ENCODE peak calls at places on chromosomes 13 and 19, in seven cellular contexts. K, V, N, T, U, Q and A are unnamed samples.

GRCh38 chr19:34996978-34997640 is 3.0 kb upstream of the GRAMD1A start:
- DNase-seq in K (peak), V (no peak), N (no peak), T (peak), U (no peak), Q (no peak), A (no peak)

GRCh38 chr13:97753942-97754670 is 199.4 kb upstream of the IPO5 start:
- DNase-seq in K (no peak), V (no peak), N (no peak), T (no peak), U (no peak), Q (no peak), A (no peak)

GRCh38 chr13:43072394-43072793 is 49.0 kb downstream of the DNAJC15 start:
- DNase-seq in K (no peak), V (no peak), N (no peak), T (peak), U (peak), Q (no peak), A (peak)

GRCh38 chr19:17109962-17110598 is 34.5 kb downstream of the MYO9B start:
- DNase-seq in K (no peak), V (no peak), N (no peak), T (no peak), U (peak), Q (no peak), A (no peak)

GRCh38 chr19:18660051-18660910 is 23.2 kb upstream of the CRTC1 start:
- DNase-seq in K (no peak), V (no peak), N (no peak), T (peak), U (peak), Q (no peak), A (peak)

GRCh38 chr19:42295831-42296525 is 6.0 kb upstream of the PRR19 start:
- DNase-seq in K (peak), V (peak), N (peak), T (peak), U (peak), Q (no peak), A (peak)

GRCh38 chr19:43353606-43354304 is at the start of gene CD177:
- DNase-seq in K (no peak), V (no peak), N (peak), T (no peak), U (no peak), Q (no peak), A (peak)

GRCh38 chr19:31252476-31252875 is 96.8 kb downstream of the TSHZ3 start:
- DNase-seq in K (no peak), V (no peak), N (no peak), T (no peak), U (no peak), Q (no peak), A (no peak)

GRCh38 chr13:30332516-30333165 is 25.3 kb upstream of the KATNAL1 start:
- DNase-seq in K (no peak), V (no peak), N (no peak), T (no peak), U (no peak), Q (no peak), A (no peak)

GRCh38 chr19:46065486-46065885 is 24.7 kb upstream of the IGFL4 start:
- DNase-seq in K (no peak), V (no peak), N (peak), T (peak), U (no peak), Q (peak), A (no peak)

GRCh38 chr13:60959427-60959826 is 456.2 kb downstream of the PCDH20 start:
- DNase-seq in K (no peak), V (no peak), N (no peak), T (no peak), U (no peak), Q (no peak), A (no peak)

GRCh38 chr19:46131485-46132143 is 7.1 kb upstream of the IGFL3 start:
- DNase-seq in K (no peak), V (no peak), N (no peak), T (peak), U (no peak), Q (no peak), A (no peak)